ENCODE peak calls at places on chromosomes 4 and X, in seven cellular contexts. One of them, this sample, is unnamed.

GRCh38 chrX:369563-370101 is 17.1 kb downstream of the PPP2R3B start:
- DNase-seq in activated T-helper 1 cell treated with anti-CD3 and anti-CD28 coated beads, Interleukin-2, amount 50 U/mL, for 16 hours: no peak
- DNase-seq in ascending aorta: no peak
- DNase-seq in immature natural killer cell: no peak
- DNase-seq in LoVo: no peak
- DNase-seq in PC-3: no peak
- DNase-seq in mucosa of gallbladder: no peak
- DNase-seq in this sample: peak; percentile 49

GRCh38 chr4:98658287-98659105 is at the start of gene TSPAN5:
- DNase-seq in LoVo: peak; percentile 87
- DNase-seq in ascending aorta: peak; percentile 43
- DNase-seq in PC-3: peak; percentile 79
- DNase-seq in activated T-helper 1 cell treated with anti-CD3 and anti-CD28 coated beads, Interleukin-2, amount 50 U/mL, for 16 hours: peak; percentile 76
- DNase-seq in immature natural killer cell: peak; percentile 85
- DNase-seq in mucosa of gallbladder: peak; percentile 67
- DNase-seq in this sample: peak; percentile 80

GRCh38 chrX:20252392-20253231 is 14.1 kb downstream of the RPS6KA3 start:
- DNase-seq in LoVo: peak; percentile 37
- DNase-seq in PC-3: peak; percentile 81
- DNase-seq in mucosa of gallbladder: peak; percentile 45
- DNase-seq in ascending aorta: no peak
- DNase-seq in activated T-helper 1 cell treated with anti-CD3 and anti-CD28 coated beads, Interleukin-2, amount 50 U/mL, for 16 hours: peak; percentile 52
- DNase-seq in immature natural killer cell: peak; percentile 66
- DNase-seq in this sample: peak; percentile 60

GRCh38 chr4:34850983-34851382 is 1393.3 kb downstream of the ARAP2 start:
- DNase-seq in immature natural killer cell: no peak
- DNase-seq in ascending aorta: no peak
- DNase-seq in PC-3: peak; percentile 43
- DNase-seq in LoVo: no peak
- DNase-seq in mucosa of gallbladder: no peak
- DNase-seq in activated T-helper 1 cell treated with anti-CD3 and anti-CD28 coated beads, Interleukin-2, amount 50 U/mL, for 16 hours: no peak
- DNase-seq in this sample: no peak

GRCh38 chrX:78710146-78710545 is 37.4 kb upstream of the LPAR4 start:
- DNase-seq in PC-3: no peak
- DNase-seq in activated T-helper 1 cell treated with anti-CD3 and anti-CD28 coated beads, Interleukin-2, amount 50 U/mL, for 16 hours: no peak
- DNase-seq in LoVo: no peak
- DNase-seq in immature natural killer cell: no peak
- DNase-seq in mucosa of gallbladder: no peak
- DNase-seq in ascending aorta: no peak
- DNase-seq in this sample: no peak

GRCh38 chrX:110042521-110042920 is 39.6 kb downstream of the TMEM164 start:
- DNase-seq in mucosa of gallbladder: no peak
- DNase-seq in immature natural killer cell: no peak
- DNase-seq in ascending aorta: no peak
- DNase-seq in activated T-helper 1 cell treated with anti-CD3 and anti-CD28 coated beads, Interleukin-2, amount 50 U/mL, for 16 hours: no peak
- DNase-seq in LoVo: no peak
- DNase-seq in PC-3: peak; percentile 7
- DNase-seq in this sample: no peak

GRCh38 chr4:29708473-29708872 is 1011.7 kb upstream of the PCDH7 start:
- DNase-seq in PC-3: peak; percentile 83
- DNase-seq in mucosa of gallbladder: no peak
- DNase-seq in immature natural killer cell: no peak
- DNase-seq in LoVo: no peak
- DNase-seq in activated T-helper 1 cell treated with anti-CD3 and anti-CD28 coated beads, Interleukin-2, amount 50 U/mL, for 16 hours: no peak
- DNase-seq in ascending aorta: no peak
- DNase-seq in this sample: no peak

GRCh38 chrX:7690842-7691241 is 152.1 kb upstream of the VCX start:
- DNase-seq in immature natural killer cell: no peak
- DNase-seq in mucosa of gallbladder: no peak
- DNase-seq in PC-3: no peak
- DNase-seq in activated T-helper 1 cell treated with anti-CD3 and anti-CD28 coated beads, Interleukin-2, amount 50 U/mL, for 16 hours: no peak
- DNase-seq in LoVo: no peak
- DNase-seq in ascending aorta: no peak
- DNase-seq in this sample: no peak

GRCh38 chrX:76428243-76429130 is 977 bp downstream of the MAGEE1 start:
- DNase-seq in immature natural killer cell: peak; percentile 65
- DNase-seq in activated T-helper 1 cell treated with anti-CD3 and anti-CD28 coated beads, Interleukin-2, amount 50 U/mL, for 16 hours: peak; percentile 13
- DNase-seq in LoVo: no peak
- DNase-seq in ascending aorta: no peak
- DNase-seq in mucosa of gallbladder: peak; percentile 16
- DNase-seq in PC-3: no peak
- DNase-seq in this sample: peak; percentile 23

GRCh38 chrX:125621588-125621927 is 301.9 kb downstream of the TEX13C start:
- DNase-seq in ascending aorta: no peak
- DNase-seq in LoVo: no peak
- DNase-seq in immature natural killer cell: no peak
- DNase-seq in mucosa of gallbladder: no peak
- DNase-seq in PC-3: no peak
- DNase-seq in activated T-helper 1 cell treated with anti-CD3 and anti-CD28 coated beads, Interleukin-2, amount 50 U/mL, for 16 hours: no peak
- DNase-seq in this sample: no peak

GRCh38 chrX:39930777-39931553 is 166.8 kb downstream of the BCOR start:
- DNase-seq in ascending aorta: no peak
- DNase-seq in immature natural killer cell: no peak
- DNase-seq in mucosa of gallbladder: no peak
- DNase-seq in activated T-helper 1 cell treated with anti-CD3 and anti-CD28 coated beads, Interleukin-2, amount 50 U/mL, for 16 hours: no peak
- DNase-seq in LoVo: no peak
- DNase-seq in PC-3: no peak
- DNase-seq in this sample: no peak

GRCh38 chr4:163300445-163300844 is 32.0 kb downstream of the NPY1R start:
- DNase-seq in LoVo: no peak
- DNase-seq in mucosa of gallbladder: no peak
- DNase-seq in activated T-helper 1 cell treated with anti-CD3 and anti-CD28 coated beads, Interleukin-2, amount 50 U/mL, for 16 hours: no peak
- DNase-seq in ascending aorta: no peak
- DNase-seq in PC-3: no peak
- DNase-seq in immature natural killer cell: no peak
- DNase-seq in this sample: no peak

GRCh38 chr4:61511716-61512488 is 311.8 kb downstream of the ADGRL3 start:
- DNase-seq in immature natural killer cell: no peak
- DNase-seq in ascending aorta: no peak
- DNase-seq in activated T-helper 1 cell treated with anti-CD3 and anti-CD28 coated beads, Interleukin-2, amount 50 U/mL, for 16 hours: no peak
- DNase-seq in LoVo: peak; percentile 8
- DNase-seq in mucosa of gallbladder: no peak
- DNase-seq in PC-3: peak; percentile 88
- DNase-seq in this sample: no peak

GRCh38 chr4:180665994-180666818 is 1577.0 kb upstream of the TENM3 start:
- DNase-seq in activated T-helper 1 cell treated with anti-CD3 and anti-CD28 coated beads, Interleukin-2, amount 50 U/mL, for 16 hours: no peak
- DNase-seq in immature natural killer cell: peak; percentile 0
- DNase-seq in PC-3: peak; percentile 53
- DNase-seq in ascending aorta: no peak
- DNase-seq in LoVo: peak; percentile 54
- DNase-seq in mucosa of gallbladder: no peak
- DNase-seq in this sample: no peak

GRCh38 chrX:134718329-134719317 is 60.4 kb upstream of the PLAC1 start:
- DNase-seq in activated T-helper 1 cell treated with anti-CD3 and anti-CD28 coated beads, Interleukin-2, amount 50 U/mL, for 16 hours: no peak
- DNase-seq in LoVo: peak; percentile 58
- DNase-seq in ascending aorta: no peak
- DNase-seq in immature natural killer cell: peak; percentile 33
- DNase-seq in mucosa of gallbladder: no peak
- DNase-seq in PC-3: peak; percentile 96
- DNase-seq in this sample: no peak

GRCh38 chr4:177236889-177237288 is 72.8 kb upstream of the NEIL3 start:
- DNase-seq in PC-3: no peak
- DNase-seq in ascending aorta: no peak
- DNase-seq in mucosa of gallbladder: no peak
- DNase-seq in activated T-helper 1 cell treated with anti-CD3 and anti-CD28 coated beads, Interleukin-2, amount 50 U/mL, for 16 hours: no peak
- DNase-seq in immature natural killer cell: no peak
- DNase-seq in LoVo: no peak
- DNase-seq in this sample: no peak

This sample was measured in right lobe of liver.